ENCODE peak calls at places on chromosomes 7 and 10, in four cellular contexts. T is K562, J is A549, W is GM12878. Z is an unnamed sample.

GRCh38 chr7:95052692-95053091 is 145.3 kb downstream of the PPP1R9A start:
- DNase-seq in T (no peak), J (no peak), W (no peak), Z (no peak)

GRCh38 chr10:32125023-32125422 is 68.8 kb upstream of the KIF5B start:
- DNase-seq in J (no peak), T (no peak), W (no peak), Z (peak)

GRCh38 chr7:157854066-157854891 is 517.5 kb downstream of the DNAJB6 start:
- DNase-seq in W (no peak), T (no peak), J (no peak), Z (peak)

GRCh38 chr7:16083931-16084330 is 337.4 kb downstream of the CRPPA start:
- DNase-seq in J (peak), T (no peak), W (no peak), Z (no peak)

GRCh38 chr10:102401735-102402511 is 6.4 kb downstream of the NFKB2 start:
- DNase-seq in T (no peak), J (peak), W (no peak), Z (no peak)

GRCh38 chr7:101441890-101442289 is 79.2 kb downstream of the COL26A1 start:
- DNase-seq in W (no peak), T (no peak), J (no peak), Z (no peak)

GRCh38 chr7:139230774-139231512 is at the start of gene UBN2:
- DNase-seq in J (peak), W (peak), T (peak), Z (peak)

GRCh38 chr7:151821806-151822540 is 54.9 kb downstream of the PRKAG2 start:
- DNase-seq in T (no peak), W (no peak), J (no peak), Z (no peak)

GRCh38 chr10:114607358-114607998 is 50.6 kb downstream of the ABLIM1 start:
- DNase-seq in W (no peak), T (no peak), J (no peak), Z (no peak)

GRCh38 chr7:112410087-112410486 is 40.2 kb upstream of the IFRD1 start:
- DNase-seq in W (no peak), J (no peak), T (no peak), Z (no peak)

GRCh38 chr7:47940482-47941001 is 7.7 kb downstream of the PKD1L1 start:
- DNase-seq in T (no peak), J (no peak), W (no peak), Z (no peak)

GRCh38 chr10:121590772-121591171 is 7.5 kb downstream of the FGFR2 start:
- DNase-seq in T (no peak), J (no peak), W (no peak), Z (no peak)

GRCh38 chr7:109387530-109387929 is 817.9 kb downstream of the DNAJB9 start:
- DNase-seq in T (no peak), W (no peak), J (no peak), Z (no peak)

GRCh38 chr7:150811-151221 is 41.6 kb upstream of the FAM20C start:
- DNase-seq in T (no peak), J (no peak), W (no peak), Z (no peak)

GRCh38 chr7:40839881-40840280 is 705.1 kb downstream of the SUGCT start:
- DNase-seq in J (no peak), T (no peak), W (no peak), Z (no peak)

DNA sequence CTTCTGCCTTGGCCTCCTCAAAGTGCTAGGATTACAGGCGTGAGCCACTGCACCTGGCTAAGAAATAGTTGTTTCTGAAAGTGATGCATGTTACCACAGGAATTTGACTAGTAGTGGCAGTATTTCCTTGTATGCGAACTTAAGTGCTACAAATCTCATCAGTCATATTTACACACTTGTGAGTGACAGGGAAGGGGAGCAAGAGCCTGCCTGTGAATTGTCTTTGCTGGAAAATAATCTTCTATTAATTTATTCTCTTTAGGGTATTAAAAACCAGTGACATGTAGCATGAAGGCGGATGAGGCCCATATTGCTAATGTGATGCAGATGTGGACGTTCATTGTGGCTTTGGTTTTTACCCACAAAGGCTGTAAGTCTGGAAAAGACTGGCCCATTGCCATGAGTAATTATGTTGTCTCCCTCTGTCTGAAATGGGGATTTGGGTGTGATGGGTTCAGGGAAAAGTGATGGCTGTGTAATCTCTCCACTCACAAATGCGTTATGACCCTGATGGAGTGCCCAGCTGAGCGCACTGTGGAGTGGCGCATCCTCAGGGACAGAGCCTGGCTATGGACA is 97.6 kb downstream of the CCNY start:
- DNase-seq in T (no peak), W (no peak), J (no peak), Z (no peak)
- TF ChIP-seq POLR2AphosphoS2 in T (no peak), W (no peak), J (no peak), Z (no peak)

DNA sequence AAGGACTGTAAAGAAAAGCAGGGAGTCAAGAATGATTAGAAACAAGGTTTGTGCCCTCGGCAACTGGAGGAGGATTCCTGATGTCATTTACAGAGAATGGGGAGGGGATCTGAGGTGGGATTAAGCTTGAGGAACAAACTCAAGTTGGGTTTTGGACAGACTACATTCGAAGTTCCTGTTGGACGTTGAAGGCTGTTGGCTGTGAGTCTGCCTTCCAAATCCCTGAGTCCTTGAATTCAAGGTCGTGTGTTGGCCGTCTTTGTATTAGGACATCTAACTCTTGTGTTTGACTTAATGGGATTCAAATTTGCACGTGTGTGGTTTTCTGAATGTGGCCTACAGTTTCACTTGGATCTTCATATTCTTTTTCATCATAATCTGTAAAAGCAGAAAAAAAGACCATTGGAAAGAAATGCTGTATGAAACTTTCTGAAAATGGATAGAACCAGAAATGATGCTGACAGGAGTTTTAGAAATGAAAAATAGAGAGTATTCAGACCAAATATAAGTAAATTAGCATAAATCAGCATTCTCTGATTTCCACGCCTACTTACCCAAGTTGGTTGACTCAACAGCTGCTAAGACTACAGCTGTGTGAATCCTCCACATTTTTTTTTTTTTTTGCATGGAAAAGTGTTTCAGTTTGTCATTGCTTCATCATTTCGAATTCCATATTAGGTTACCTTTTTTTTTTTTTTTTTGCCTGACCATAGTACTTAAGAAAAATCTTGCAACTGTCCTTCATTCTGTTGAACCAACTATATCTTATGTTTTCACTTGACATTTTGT is 94.8 kb downstream of the KIAA1217 start:
- DNase-seq in T (no peak), J (no peak), W (no peak), Z (no peak)
- TF ChIP-seq POLR2AphosphoS2 in T (no peak), J (no peak), W (no peak), Z (no peak)

GRCh38 chr7:55569797-55570196 is 2.5 kb downstream of the VOPP1 start:
- DNase-seq in J (no peak), W (no peak), T (no peak), Z (no peak)
- TF ChIP-seq POLR2AphosphoS2 in J (no peak), W (no peak), T (no peak), Z (no peak)

GRCh38 chr7:25192043-25192442 is 36.2 kb downstream of the NPVF start:
- DNase-seq in T (no peak), W (no peak), J (no peak), Z (no peak)

GRCh38 chr7:25196132-25196896 is 32.0 kb downstream of the NPVF start:
- DNase-seq in J (no peak), W (no peak), T (no peak), Z (peak)

GRCh38 chr7:25189197-25189596 is 39.1 kb downstream of the NPVF start:
- DNase-seq in W (no peak), J (no peak), T (no peak), Z (peak)

DNA sequence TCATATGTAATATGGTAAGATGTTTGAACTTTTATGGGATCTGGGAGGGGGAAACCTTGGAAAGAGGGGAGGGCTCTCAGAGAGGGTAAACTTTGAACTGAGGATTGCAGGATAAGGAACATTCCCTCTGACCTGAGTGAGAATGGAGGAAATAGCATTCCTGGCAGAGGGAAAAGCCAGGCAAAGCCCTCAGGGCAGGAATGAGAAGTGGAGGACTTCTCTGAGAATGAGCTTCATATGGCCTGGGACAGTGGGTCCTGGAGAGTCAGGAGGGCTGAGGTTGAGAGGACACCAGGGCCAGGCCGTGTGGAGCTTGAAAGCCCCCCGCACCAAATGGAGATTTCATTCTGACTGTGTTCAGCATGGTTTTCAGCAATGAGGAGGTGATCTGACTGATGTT is 34.2 kb downstream of the NPVF start:
- DNase-seq in J (no peak), T (no peak), W (no peak), Z (no peak)
- TF ChIP-seq POLR2AphosphoS2 in J (no peak), T (no peak), W (no peak), Z (no peak)

GRCh38 chr10:68633816-68634466 is 73.8 kb downstream of the TET1 start:
- DNase-seq in J (no peak), W (no peak), T (no peak), Z (no peak)

GRCh38 chr10:68633281-68633680 is 73.1 kb downstream of the TET1 start:
- DNase-seq in T (no peak), W (no peak), J (no peak), Z (no peak)

GRCh38 chr10:68636335-68636734 is 76.2 kb downstream of the TET1 start:
- DNase-seq in T (no peak), W (no peak), J (no peak), Z (no peak)
- TF ChIP-seq POLR2AphosphoS2 in T (no peak), W (no peak), J (no peak), Z (no peak)